ENCODE peak calls at places on chromosome 6, in nine cellular contexts. One of them, this sample, is unnamed.

GRCh38 chr6:104182811-104183210 is 676.9 kb downstream of the HACE1 start:
- DNase-seq in skeletal muscle cell: peak; percentile 94
- DNase-seq in NCI-H1930: no peak
- DNase-seq in heart right ventricle: no peak
- DNase-seq in HT1080: peak; percentile 11
- DNase-seq in SK-N-DZ: no peak
- DNase-seq in cardiac muscle cell: no peak
- DNase-seq in breast epithelium: no peak
- DNase-seq in brain microvascular endothelial cell: peak; percentile 18
- DNase-seq in this sample: no peak

GRCh38 chr6:48782230-48782629 is 671.2 kb upstream of the PTCHD4 start:
- DNase-seq in SK-N-DZ: no peak
- DNase-seq in skeletal muscle cell: no peak
- DNase-seq in brain microvascular endothelial cell: no peak
- DNase-seq in heart right ventricle: no peak
- DNase-seq in HT1080: no peak
- DNase-seq in cardiac muscle cell: no peak
- DNase-seq in breast epithelium: no peak
- DNase-seq in NCI-H1930: no peak
- DNase-seq in this sample: no peak

GRCh38 chr6:17336425-17336824 is 55.3 kb downstream of the RBM24 start:
- DNase-seq in SK-N-DZ: no peak
- DNase-seq in NCI-H1930: no peak
- DNase-seq in breast epithelium: no peak
- DNase-seq in skeletal muscle cell: no peak
- DNase-seq in HT1080: no peak
- DNase-seq in cardiac muscle cell: no peak
- DNase-seq in brain microvascular endothelial cell: no peak
- DNase-seq in heart right ventricle: no peak
- DNase-seq in this sample: peak; percentile 37

GRCh38 chr6:152776833-152777232 is 26.2 kb downstream of the VIP start:
- DNase-seq in SK-N-DZ: no peak
- DNase-seq in breast epithelium: no peak
- DNase-seq in cardiac muscle cell: no peak
- DNase-seq in HT1080: no peak
- DNase-seq in heart right ventricle: no peak
- DNase-seq in skeletal muscle cell: no peak
- DNase-seq in NCI-H1930: no peak
- DNase-seq in brain microvascular endothelial cell: no peak
- DNase-seq in this sample: no peak

GRCh38 chr6:4957521-4958231 is 46.2 kb downstream of the RPP40 start:
- DNase-seq in breast epithelium: no peak
- DNase-seq in heart right ventricle: no peak
- DNase-seq in SK-N-DZ: no peak
- DNase-seq in cardiac muscle cell: no peak
- DNase-seq in brain microvascular endothelial cell: no peak
- DNase-seq in NCI-H1930: no peak
- DNase-seq in HT1080: no peak
- DNase-seq in skeletal muscle cell: no peak
- DNase-seq in this sample: no peak

GRCh38 chr6:164069352-164070022 is 655.0 kb downstream of the QKI start:
- DNase-seq in brain microvascular endothelial cell: peak; percentile 23
- DNase-seq in SK-N-DZ: no peak
- DNase-seq in HT1080: peak; percentile 78
- DNase-seq in breast epithelium: no peak
- DNase-seq in skeletal muscle cell: peak; percentile 55
- DNase-seq in cardiac muscle cell: no peak
- DNase-seq in heart right ventricle: peak; percentile 75
- DNase-seq in NCI-H1930: no peak
- DNase-seq in this sample: no peak

GRCh38 chr6:116029535-116029934 is 31.2 kb downstream of the FRK start:
- DNase-seq in SK-N-DZ: no peak
- DNase-seq in NCI-H1930: no peak
- DNase-seq in brain microvascular endothelial cell: no peak
- DNase-seq in heart right ventricle: no peak
- DNase-seq in cardiac muscle cell: no peak
- DNase-seq in HT1080: no peak
- DNase-seq in breast epithelium: no peak
- DNase-seq in skeletal muscle cell: no peak
- DNase-seq in this sample: no peak

GRCh38 chr6:166313255-166314070 is 5.3 kb upstream of the PRR18 start:
- DNase-seq in cardiac muscle cell: peak; percentile 73
- DNase-seq in SK-N-DZ: no peak
- DNase-seq in skeletal muscle cell: no peak
- DNase-seq in breast epithelium: no peak
- DNase-seq in NCI-H1930: peak; percentile 26
- DNase-seq in brain microvascular endothelial cell: no peak
- DNase-seq in HT1080: no peak
- DNase-seq in heart right ventricle: no peak
- DNase-seq in this sample: no peak

GRCh38 chr6:16432075-16433032 is 194.0 kb downstream of the GMPR start:
- DNase-seq in heart right ventricle: no peak
- DNase-seq in breast epithelium: no peak
- DNase-seq in SK-N-DZ: no peak
- DNase-seq in cardiac muscle cell: no peak
- DNase-seq in HT1080: no peak
- DNase-seq in NCI-H1930: no peak
- DNase-seq in skeletal muscle cell: peak; percentile 44
- DNase-seq in brain microvascular endothelial cell: peak; percentile 66
- DNase-seq in this sample: no peak

GRCh38 chr6:87066449-87067288 is 28.2 kb downstream of the CGA start:
- DNase-seq in SK-N-DZ: peak; percentile 77
- DNase-seq in cardiac muscle cell: peak; percentile 67
- DNase-seq in NCI-H1930: peak; percentile 37
- DNase-seq in breast epithelium: no peak
- DNase-seq in skeletal muscle cell: peak; percentile 11
- DNase-seq in brain microvascular endothelial cell: peak; percentile 49
- DNase-seq in HT1080: peak; percentile 64
- DNase-seq in heart right ventricle: no peak
- DNase-seq in this sample: peak; percentile 21

GRCh38 chr6:27650620-27651370 is 177.9 kb upstream of the ZNF184 start:
- DNase-seq in NCI-H1930: peak; percentile 38
- DNase-seq in skeletal muscle cell: no peak
- DNase-seq in cardiac muscle cell: peak; percentile 74
- DNase-seq in SK-N-DZ: peak; percentile 22
- DNase-seq in heart right ventricle: no peak
- DNase-seq in brain microvascular endothelial cell: peak; percentile 86
- DNase-seq in breast epithelium: no peak
- DNase-seq in HT1080: peak; percentile 77
- DNase-seq in this sample: no peak

GRCh38 chr6:94894300-94894699 is 683.0 kb upstream of the MANEA start:
- DNase-seq in cardiac muscle cell: no peak
- DNase-seq in heart right ventricle: no peak
- DNase-seq in HT1080: no peak
- DNase-seq in skeletal muscle cell: no peak
- DNase-seq in SK-N-DZ: no peak
- DNase-seq in brain microvascular endothelial cell: no peak
- DNase-seq in NCI-H1930: no peak
- DNase-seq in breast epithelium: no peak
- DNase-seq in this sample: no peak